ENCODE peak calls at places on chromosome 4, in nine cellular contexts. Y, F, W, R, L, A, M, X and D are unnamed samples.

GRCh38 chr4:125041372-125041930 is 273.3 kb upstream of the FAT4 start:
- DNase-seq in X (no peak), F (no peak), A (no peak), R (no peak), W (no peak), M (no peak), Y (no peak), L (no peak), D (no peak)

GRCh38 chr4:13528823-13529129 is 15.5 kb downstream of the NKX3-2 start:
- DNase-seq in R (no peak), W (no peak), A (peak; percentile 8), X (no peak), F (no peak), M (no peak), L (no peak), Y (no peak), D (no peak)

GRCh38 chr4:69057620-69058409 is 38.5 kb upstream of the UGT2B7 start:
- DNase-seq in W (no peak), F (no peak), L (no peak), X (no peak), M (peak; percentile 39), Y (no peak), A (no peak), R (no peak), D (no peak)

GRCh38 chr4:126386512-126386911 is 1071.8 kb downstream of the FAT4 start:
- DNase-seq in F (no peak), M (no peak), R (no peak), A (no peak), W (no peak), Y (no peak), X (no peak), L (no peak), D (no peak)

GRCh38 chr4:11529625-11530201 is 101.0 kb upstream of the HS3ST1 start:
- DNase-seq in X (no peak), M (no peak), R (no peak), F (no peak), W (no peak), Y (no peak), A (no peak), L (no peak), D (no peak)

GRCh38 chr4:23373269-23373668 is 516.6 kb downstream of the PPARGC1A start:
- DNase-seq in L (no peak), R (no peak), F (no peak), Y (no peak), M (peak; percentile 23), A (no peak), X (no peak), W (no peak), D (no peak)

GRCh38 chr4:141702472-141703182 is 66.2 kb downstream of the IL15 start:
- DNase-seq in R (peak; percentile 35), F (no peak), X (no peak), A (no peak), W (peak; percentile 19), Y (no peak), M (peak; percentile 27), L (no peak), D (no peak)

GRCh38 chr4:87819281-87819919 is 13.4 kb upstream of the MEPE start:
- DNase-seq in A (no peak), R (no peak), M (peak; percentile 22), Y (no peak), X (peak; percentile 43), W (no peak), F (peak; percentile 83), L (no peak), D (no peak)

GRCh38 chr4:17132226-17132625 is 233.8 kb upstream of the LDB2 start:
- DNase-seq in X (no peak), M (no peak), W (no peak), Y (no peak), F (no peak), L (no peak), A (no peak), R (no peak), D (no peak)

GRCh38 chr4:165088366-165088765 is 24.3 kb downstream of the TMEM192 start:
- DNase-seq in X (no peak), W (no peak), Y (no peak), A (no peak), L (no peak), R (no peak), F (no peak), M (no peak), D (no peak)

GRCh38 chr4:40264995-40265909 is 68.4 kb downstream of the RHOH start:
- DNase-seq in R (peak; percentile 37), M (no peak), Y (no peak), F (no peak), X (no peak), A (no peak), L (peak; percentile 41), W (peak; percentile 80), D (no peak)